ENCODE peak calls at places on chromosomes 16 and 17, in nine cellular contexts. G, S, A, I, E, N, Y, L and U are unnamed samples.

GRCh38 chr17:27849474-27850185 is 43.5 kb downstream of the LYRM9 start:
- DNase-seq in G (no peak), S (no peak), A (no peak), I (no peak), E (no peak), N (no peak), Y (no peak), L (no peak), U (no peak)

GRCh38 chr17:28896884-28897768 is at the start of gene FLOT2:
- DNase-seq in G (peak; percentile 90), S (no peak), A (no peak), I (peak; percentile 68), E (peak; percentile 25), N (peak; percentile 52), Y (no peak), L (no peak), U (peak; percentile 79)

GRCh38 chr17:45353047-45353446 is 36.2 kb upstream of the MAP3K14 start:
- DNase-seq in G (no peak), S (peak; percentile 20), A (no peak), I (no peak), E (no peak), N (no peak), Y (no peak), L (no peak), U (no peak)

GRCh38 chr17:75854881-75855309 is 240 bp downstream of the WBP2 start:
- DNase-seq in G (no peak), S (no peak), A (no peak), I (no peak), E (no peak), N (no peak), Y (no peak), L (no peak), U (no peak)

GRCh38 chr16:81697321-81697885 is 81.7 kb upstream of the PLCG2 start:
- DNase-seq in G (peak; percentile 41), S (peak; percentile 79), A (no peak), I (peak; percentile 54), E (no peak), N (peak; percentile 71), Y (no peak), L (no peak), U (peak; percentile 72)

GRCh38 chr17:82107341-82107860 is 9.4 kb upstream of the FASN start:
- DNase-seq in G (peak; percentile 56), S (no peak), A (no peak), I (no peak), E (no peak), N (no peak), Y (no peak), L (no peak), U (peak; percentile 34)

GRCh38 chr16:22397931-22398330 is 23.5 kb upstream of the CDR2 start:
- DNase-seq in G (no peak), S (no peak), A (no peak), I (no peak), E (no peak), N (no peak), Y (no peak), L (no peak), U (no peak)

GRCh38 chr16:19771796-19772195 is 53.7 kb downstream of the IQCK start:
- DNase-seq in G (no peak), S (no peak), A (no peak), I (no peak), E (no peak), N (no peak), Y (no peak), L (no peak), U (no peak)